ENCODE peak calls at places on chromosome 5, in four cellular contexts. I is GM12878, A is A549, L is SK-N-SH. T is an unnamed sample.

GRCh38 chr5:98769006-98769255 is 4.5 kb upstream of the RGMB start:
- DNase-seq in I (no peak), A (no peak), L (peak), T (no peak)

GRCh38 chr5:52838306-52839015 is 50.7 kb downstream of the ITGA1 start:
- DNase-seq in I (no peak), A (no peak), L (no peak), T (no peak)

GRCh38 chr5:132419517-132420468 is 50.3 kb downstream of the SLC22A5 start:
- DNase-seq in I (no peak), A (peak), L (peak), T (no peak)

GRCh38 chr5:36875789-36876388 is 680 bp upstream of the NIPBL start:
- DNase-seq in I (peak), A (peak), L (peak), T (no peak)

GRCh38 chr5:148607406-148607805 is 46.9 kb downstream of the HTR4 start:
- DNase-seq in I (no peak), A (no peak), L (no peak), T (no peak)

GRCh38 chr5:126454535-126454934 is 31.3 kb downstream of the GRAMD2B start:
- DNase-seq in I (no peak), A (no peak), L (no peak), T (no peak)

GRCh38 chr5:157197088-157197487 is 16.4 kb downstream of the ITK start:
- DNase-seq in I (no peak), A (no peak), L (no peak), T (no peak)

GRCh38 chr5:32785639-32786216 is 74.6 kb downstream of the NPR3 start:
- DNase-seq in I (peak), A (no peak), L (no peak), T (no peak)

GRCh38 chr5:119393746-119394145 is 37.9 kb downstream of the TNFAIP8 start:
- DNase-seq in I (no peak), A (no peak), L (no peak), T (no peak)

GRCh38 chr5:78361226-78361993 is 993 bp downstream of the SCAMP1 start:
- DNase-seq in I (no peak), A (peak), L (peak), T (no peak)

GRCh38 chr5:119878712-119879111 is 249.4 kb downstream of the FAM170A start:
- DNase-seq in I (no peak), A (no peak), L (no peak), T (no peak)

GRCh38 chr5:37771731-37772130 is 68.1 kb downstream of the GDNF start:
- DNase-seq in I (no peak), A (no peak), L (no peak), T (no peak)

GRCh38 chr5:157442989-157443619 is 16.9 kb upstream of the NIPAL4 start:
- DNase-seq in I (no peak), A (no peak), L (peak), T (no peak)

GRCh38 chr5:21919417-21920022 is 933.6 kb downstream of the CDH12 start:
- DNase-seq in I (peak), A (peak), L (peak), T (no peak)

GRCh38 chr5:86500947-86501346 is 116.8 kb upstream of the COX7C start:
- DNase-seq in I (no peak), A (no peak), L (no peak), T (no peak)

GRCh38 chr5:148924817-148925216 is 98.4 kb downstream of the ADRB2 start:
- DNase-seq in I (no peak), A (no peak), L (no peak), T (peak)

GRCh38 chr5:99102073-99102697 is 173.4 kb upstream of the CHD1 start:
- DNase-seq in I (no peak), A (no peak), L (no peak), T (no peak)

GRCh38 chr5:124730381-124730780 is 16.1 kb downstream of the ZNF608 start:
- DNase-seq in I (no peak), A (no peak), L (no peak), T (no peak)

GRCh38 chr5:60487885-60488425 is 212.0 kb downstream of the DEPDC1B start:
- DNase-seq in I (no peak), A (no peak), L (peak), T (no peak)

DNA sequence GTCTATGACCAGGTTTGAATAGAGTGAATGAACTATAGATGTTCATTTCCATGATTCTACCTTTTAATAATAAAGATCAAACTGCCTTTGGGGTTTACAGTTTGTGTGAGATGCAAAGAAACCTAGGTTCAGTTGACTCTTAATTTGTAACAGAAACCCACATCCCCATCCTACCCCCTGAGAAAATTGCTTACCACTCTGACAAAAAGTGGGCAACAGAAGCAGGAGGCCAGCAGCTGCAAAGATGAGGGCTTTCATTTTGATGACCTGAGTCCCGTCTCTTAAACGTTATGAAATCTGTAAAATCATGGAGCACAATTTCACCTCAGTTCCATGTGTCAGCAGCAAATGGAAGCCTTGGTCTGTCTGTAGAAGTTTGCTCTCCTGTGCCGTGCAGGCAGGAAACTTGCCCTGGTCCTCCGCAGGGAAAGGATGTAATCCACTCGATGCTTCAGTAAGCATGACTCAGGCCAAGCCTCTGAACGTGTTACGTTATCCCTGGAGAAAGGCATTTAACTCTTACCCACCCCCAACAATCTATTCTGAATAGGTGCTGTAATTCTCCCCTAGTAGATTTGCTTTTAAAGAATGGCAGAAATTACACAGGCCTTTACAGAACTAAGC is at the start of gene F2RL2:
- DNase-seq in I (no peak), A (peak), L (no peak), T (no peak)
- TF ChIP-seq CHD2 in I (no peak), A (no peak), L (no peak), T (no peak)

DNA sequence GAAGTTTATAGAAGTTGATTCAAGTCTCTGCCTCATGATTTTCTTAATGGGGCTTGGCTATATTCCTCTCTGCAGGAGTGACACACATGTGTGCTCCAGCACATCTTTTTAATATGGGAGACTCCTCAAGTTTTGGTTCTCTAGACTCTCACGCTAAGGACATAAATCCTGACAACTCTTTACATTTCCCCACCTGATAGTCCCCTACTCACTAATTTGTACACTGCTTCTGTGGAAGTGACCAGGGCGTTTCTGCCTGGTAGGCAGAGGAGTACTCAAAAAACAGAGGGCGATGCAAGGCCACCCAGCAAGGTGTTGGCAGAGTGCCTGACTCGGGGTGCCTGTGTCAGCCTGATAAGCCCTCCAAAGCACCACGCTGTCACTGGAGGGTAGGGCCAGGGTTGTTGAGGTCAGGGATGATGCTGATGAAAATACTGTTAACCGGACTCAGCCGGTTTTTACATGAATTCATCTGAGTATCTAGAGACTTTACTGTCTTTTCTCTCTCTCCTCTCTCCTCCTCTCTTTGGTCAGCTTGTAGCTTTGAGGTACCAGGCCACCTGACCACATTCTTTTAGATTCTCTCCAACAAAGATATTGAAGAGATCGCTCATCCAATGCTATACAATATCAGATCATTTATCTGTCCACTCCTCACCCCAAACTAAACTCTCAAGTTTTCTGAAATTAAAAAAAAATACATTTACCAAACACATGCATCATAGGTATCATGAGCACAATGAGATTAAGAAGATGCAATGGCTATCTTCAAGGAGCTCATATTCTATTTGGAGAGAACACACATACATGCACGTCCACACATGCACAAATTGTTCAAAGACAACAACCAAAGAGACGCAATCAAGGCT is 205.2 kb downstream of the PIK3R1 start:
- DNase-seq in I (no peak), A (no peak), L (peak), T (no peak)
- TF ChIP-seq CHD2 in I (no peak), A (no peak), L (no peak), T (no peak)

GRCh38 chr5:76642390-76643040 is 19.3 kb upstream of the F2RL2 start:
- DNase-seq in I (no peak), A (no peak), L (no peak), T (no peak)
- TF ChIP-seq CHD2 in I (no peak), A (no peak), L (no peak), T (no peak)

DNA sequence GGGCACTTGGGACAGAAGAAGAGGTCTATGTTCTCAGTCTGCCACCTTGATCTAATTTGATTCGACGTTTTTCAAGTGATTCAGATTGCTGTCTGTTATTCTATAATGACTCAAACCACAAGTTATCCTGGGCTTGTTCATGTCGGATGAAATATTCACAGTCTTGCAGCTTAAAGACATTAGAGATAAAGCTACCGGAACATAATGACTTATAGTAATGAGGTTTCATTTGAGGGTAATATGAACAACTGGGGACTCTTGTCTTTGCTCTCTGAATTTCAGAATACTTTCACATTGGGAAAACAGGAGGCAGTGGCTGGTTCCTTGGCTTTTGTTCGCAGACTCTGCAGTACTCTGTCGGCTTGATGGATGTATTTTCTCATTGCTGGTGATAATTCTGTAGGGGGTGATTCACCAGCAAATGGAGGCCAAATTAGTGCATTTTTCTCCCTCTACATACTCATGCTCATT is 154.5 kb upstream of the ANKH start:
- DNase-seq in I (no peak), A (no peak), L (no peak), T (no peak)
- TF ChIP-seq CHD2 in I (no peak), A (no peak), L (no peak), T (no peak)

GRCh38 chr5:94693845-94694370 is 75.4 kb downstream of the SLF1 start:
- DNase-seq in I (no peak), A (no peak), L (no peak), T (no peak)

GRCh38 chr5:94694671-94695070 is 76.2 kb downstream of the SLF1 start:
- DNase-seq in I (no peak), A (no peak), L (no peak), T (no peak)

GRCh38 chr5:94700592-94700991 is 82.1 kb downstream of the SLF1 start:
- DNase-seq in I (peak), A (no peak), L (no peak), T (no peak)

GRCh38 chr5:94702729-94703128 is 84.3 kb downstream of the SLF1 start:
- DNase-seq in I (peak), A (no peak), L (no peak), T (no peak)

GRCh38 chr5:94698189-94698588 is 79.7 kb downstream of the SLF1 start:
- DNase-seq in I (no peak), A (no peak), L (no peak), T (no peak)
- TF ChIP-seq CHD2 in I (no peak), A (no peak), L (no peak), T (no peak)

DNA sequence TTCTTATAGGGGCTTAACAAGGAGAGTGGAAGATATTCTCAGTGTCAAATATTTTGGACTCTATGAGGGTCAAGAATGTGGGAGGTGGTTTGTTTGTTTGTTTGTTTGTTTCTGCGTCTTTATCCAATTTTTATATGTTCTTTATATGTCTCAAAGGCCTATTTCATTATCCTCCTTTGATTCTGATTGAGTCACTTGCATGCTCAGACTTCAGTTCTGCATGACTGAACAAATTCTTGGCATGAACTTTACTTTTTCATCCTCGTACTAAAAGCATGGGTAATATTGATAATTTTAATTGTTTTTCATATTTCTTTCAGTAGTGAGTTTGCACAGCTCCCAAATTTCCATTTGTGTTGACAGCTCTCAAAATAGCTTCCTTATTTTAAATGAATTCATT is 19.2 kb upstream of the ERBIN start:
- DNase-seq in I (no peak), A (no peak), L (no peak), T (no peak)
- TF ChIP-seq CHD2 in I (no peak), A (no peak), L (no peak), T (no peak)

GRCh38 chr5:154163327-154163997 is 27.1 kb upstream of the GALNT10 start:
- DNase-seq in I (no peak), A (no peak), L (no peak), T (no peak)

GRCh38 chr5:154158379-154158738 is 32.2 kb upstream of the GALNT10 start:
- DNase-seq in I (no peak), A (no peak), L (no peak), T (no peak)

GRCh38 chr5:154162475-154163217 is 27.9 kb upstream of the GALNT10 start:
- DNase-seq in I (no peak), A (no peak), L (no peak), T (no peak)

GRCh38 chr5:154157483-154158378 is 32.8 kb upstream of the GALNT10 start:
- DNase-seq in I (no peak), A (no peak), L (no peak), T (peak)

GRCh38 chr5:154159343-154159742 is 31.2 kb upstream of the GALNT10 start:
- DNase-seq in I (no peak), A (no peak), L (no peak), T (no peak)
- TF ChIP-seq CHD2 in I (no peak), A (no peak), L (no peak), T (no peak)

GRCh38 chr5:141851195-141851874 is 26.9 kb downstream of the PCDH1 start:
- DNase-seq in I (no peak), A (no peak), L (no peak), T (no peak)

GRCh38 chr5:141850183-141850768 is 27.9 kb downstream of the PCDH1 start:
- DNase-seq in I (no peak), A (peak), L (peak), T (no peak)

GRCh38 chr5:141850786-141851185 is 27.4 kb downstream of the PCDH1 start:
- DNase-seq in I (no peak), A (peak), L (peak), T (no peak)

GRCh38 chr5:141848771-141849370 is 29.3 kb downstream of the PCDH1 start:
- DNase-seq in I (no peak), A (peak), L (no peak), T (peak)

DNA sequence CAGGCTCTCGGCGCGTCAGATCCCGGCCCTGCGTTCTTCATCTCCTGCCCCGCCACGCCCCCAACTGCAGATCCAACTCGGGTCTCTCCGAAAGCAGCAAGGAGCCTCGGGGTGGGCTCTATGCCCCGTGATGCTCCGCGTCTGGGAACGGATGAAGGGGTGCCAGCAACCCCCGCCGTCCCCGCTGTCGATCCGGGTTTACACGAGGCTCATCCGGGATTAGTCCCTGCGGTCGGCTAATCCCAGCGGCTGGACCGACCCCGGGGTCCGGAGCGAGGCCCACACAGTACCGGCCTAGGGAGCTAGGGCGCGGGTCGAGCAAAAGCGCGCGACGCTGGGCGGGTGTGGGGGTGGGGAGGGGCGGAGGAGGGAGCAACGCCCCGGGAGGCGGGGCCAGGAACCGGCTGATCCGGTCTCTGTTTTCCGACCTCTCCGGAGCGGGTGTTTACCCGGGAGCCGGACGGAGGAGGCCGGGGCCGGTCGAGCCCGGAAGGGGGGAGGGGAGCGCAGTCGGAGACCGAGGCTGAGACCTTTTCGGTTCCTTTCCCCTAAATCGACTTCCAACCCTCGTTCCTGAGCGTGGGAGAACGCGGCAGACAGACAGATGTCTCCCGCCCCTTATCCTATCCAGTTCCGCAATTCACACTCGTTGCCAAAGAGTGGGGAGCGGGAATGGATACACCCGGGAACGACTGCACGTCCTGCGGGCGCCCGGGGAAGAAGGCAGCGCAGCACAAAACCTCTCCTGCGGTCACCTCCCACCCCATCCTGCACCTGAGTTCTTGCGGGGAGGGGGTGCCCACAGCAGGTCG is 28.6 kb downstream of the PCDH1 start:
- DNase-seq in I (no peak), A (peak), L (peak), T (peak)
- TF ChIP-seq CHD2 in I (no peak), A (peak), L (peak), T (peak)

GRCh38 chr5:161084108-161084507 is 232.1 kb upstream of the ATP10B start:
- DNase-seq in I (no peak), A (no peak), L (no peak), T (no peak)

GRCh38 chr5:161089569-161089968 is 237.6 kb upstream of the ATP10B start:
- DNase-seq in I (no peak), A (no peak), L (no peak), T (no peak)

GRCh38 chr5:161085081-161085480 is 233.1 kb upstream of the ATP10B start:
- DNase-seq in I (no peak), A (no peak), L (no peak), T (no peak)

DNA sequence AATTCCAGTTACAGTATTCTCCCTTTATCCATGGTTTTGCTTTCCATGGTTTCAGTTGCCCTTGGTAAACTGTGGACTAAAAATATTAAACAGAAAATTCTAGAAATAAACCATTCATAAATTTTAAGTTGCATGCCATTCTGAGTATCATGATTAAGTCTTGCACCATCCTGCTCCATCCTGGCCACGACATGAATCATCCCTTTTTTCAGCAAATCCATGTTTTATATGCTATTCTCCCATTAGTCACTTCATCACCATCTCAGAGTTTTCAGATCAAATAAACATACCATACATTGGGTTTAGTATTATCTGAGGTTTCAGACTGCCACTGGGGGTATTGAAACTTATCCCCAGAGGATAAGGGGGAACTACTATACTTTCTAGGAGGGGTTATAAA is 234.4 kb upstream of the ATP10B start:
- DNase-seq in I (no peak), A (no peak), L (no peak), T (no peak)
- TF ChIP-seq CHD2 in I (no peak), A (no peak), L (no peak), T (no peak)

T was measured in H1.